ENCODE peak calls at places on chromosomes 16 and 17, in eight cellular contexts. D is NCI-H1105 treated with DMSO at 0.1 percent for 48 hours, X is GM04504, W is NCI-H510A, F is fibroblast of pulmonary artery, G is HTR-8/SVneo, M is AML-193, K is nucleus accumbens. C is an unnamed sample.

GRCh38 chr17:57668332-57668731 is 76.8 kb downstream of the CCDC182 start:
- DNase-seq in X (no peak), F (no peak), W (no peak), M (no peak), K (no peak), G (no peak), D (no peak), C (no peak)

GRCh38 chr17:79595956-79596355 is 14.9 kb downstream of the RBFOX3 start:
- DNase-seq in K (no peak), W (no peak), F (no peak), M (no peak), X (no peak), G (no peak), D (no peak), C (no peak)

GRCh38 chr16:49622084-49622390 is 233.9 kb downstream of the ZNF423 start:
- DNase-seq in W (no peak), K (no peak), F (no peak), G (no peak), M (no peak), X (no peak), D (no peak), C (no peak)

GRCh38 chr17:72730091-72730490 is 362.4 kb downstream of the SLC39A11 start:
- DNase-seq in D (no peak), W (no peak), X (no peak), G (no peak), M (peak), K (no peak), F (peak), C (peak)

GRCh38 chr16:4244254-4244812 is 2.5 kb upstream of the SRL start:
- DNase-seq in M (no peak), W (peak), G (no peak), K (no peak), X (no peak), F (no peak), D (peak), C (no peak)

GRCh38 chr16:81321537-81321936 is 6.8 kb downstream of the GAN start:
- DNase-seq in W (no peak), F (no peak), X (no peak), G (no peak), M (no peak), D (no peak), K (no peak), C (no peak)

GRCh38 chr17:77434136-77435114 is 293.7 kb downstream of the SEC14L1 start:
- DNase-seq in G (no peak), F (no peak), X (no peak), D (no peak), M (no peak), W (no peak), K (no peak), C (no peak)

GRCh38 chr17:4986951-4987766 is at the start of gene CAMTA2:
- DNase-seq in F (peak), W (peak), D (peak), K (peak), X (no peak), M (peak), G (peak), C (peak)

GRCh38 chr17:50209472-50210248 is 8.2 kb upstream of the COL1A1 start:
- DNase-seq in M (no peak), D (no peak), G (peak), K (no peak), F (peak), W (no peak), X (peak), C (peak)

GRCh38 chr17:79065105-79065670 is 9.4 kb upstream of the ENGASE start:
- DNase-seq in M (peak), D (peak), X (no peak), K (no peak), G (no peak), W (no peak), F (peak), C (peak)

GRCh38 chr17:15999974-16000827 is 577 bp downstream of the TTC19 start:
- DNase-seq in M (no peak), X (no peak), W (peak), K (no peak), G (peak), F (peak), D (peak), C (peak)

GRCh38 chr17:16027708-16028584 is 28.3 kb downstream of the TTC19 start:
- DNase-seq in D (no peak), W (no peak), X (peak), M (peak), F (peak), G (peak), K (no peak), C (peak)

GRCh38 chr17:7001562-7001961 is 5.7 kb downstream of the ALOX12 start:
- DNase-seq in X (no peak), M (no peak), K (no peak), D (no peak), W (no peak), G (no peak), F (peak), C (peak)

GRCh38 chr17:64369007-64369893 is 21.4 kb downstream of the PECAM1 start:
- DNase-seq in X (no peak), G (no peak), K (no peak), D (no peak), F (no peak), M (no peak), W (no peak), C (no peak)

GRCh38 chr17:56594528-56595418 is 1.3 kb downstream of the NOG start:
- DNase-seq in F (no peak), W (no peak), D (no peak), M (no peak), G (peak), X (no peak), K (no peak), C (no peak)

GRCh38 chr17:29368161-29368560 is 22.0 kb upstream of the TAOK1 start:
- DNase-seq in K (no peak), F (no peak), M (no peak), D (no peak), G (no peak), W (no peak), X (no peak), C (no peak)

GRCh38 chr17:65848751-65849150 is 287.3 kb upstream of the AXIN2 start:
- DNase-seq in K (no peak), M (no peak), W (no peak), D (no peak), F (no peak), X (no peak), G (no peak), C (no peak)

GRCh38 chr16:35747658-35748455 is 2288.4 kb downstream of the TP53TG3F start:
- DNase-seq in G (no peak), K (no peak), X (no peak), M (no peak), F (no peak), D (no peak), W (no peak), C (no peak)

GRCh38 chr17:50210249-50211225 is 9.1 kb upstream of the COL1A1 start:
- DNase-seq in X (peak), M (no peak), K (no peak), F (peak), G (peak), D (no peak), W (no peak), C (peak)

C was measured in cardiac fibroblast.